ENCODE peak calls at places on chromosomes 13 and 19, in six cellular contexts. One of them, this sample, is unnamed.

GRCh38 chr19:39110263-39110967 is 15.2 kb upstream of the PAK4 start:
- DNase-seq in pancreas: peak
- DNase-seq in Jurkat, Clone E6-1: peak
- DNase-seq in mucosa of descending colon: peak
- DNase-seq in germinal center: peak
- DNase-seq in AG09309: no peak
- DNase-seq in this sample: peak

GRCh38 chr19:48644839-48645651 is 942 bp downstream of the CA11 start:
- DNase-seq in pancreas: peak
- DNase-seq in mucosa of descending colon: peak
- DNase-seq in germinal center: peak
- DNase-seq in AG09309: no peak
- DNase-seq in Jurkat, Clone E6-1: peak
- DNase-seq in this sample: peak

GRCh38 chr19:38015216-38015615 is 108.2 kb downstream of the SIPA1L3 start:
- DNase-seq in mucosa of descending colon: no peak
- DNase-seq in germinal center: no peak
- DNase-seq in AG09309: no peak
- DNase-seq in Jurkat, Clone E6-1: no peak
- DNase-seq in pancreas: no peak
- DNase-seq in this sample: no peak

GRCh38 chr13:44768775-44769578 is 192.8 kb upstream of the TSC22D1 start:
- DNase-seq in germinal center: no peak
- DNase-seq in mucosa of descending colon: no peak
- DNase-seq in Jurkat, Clone E6-1: peak
- DNase-seq in AG09309: peak
- DNase-seq in pancreas: no peak
- DNase-seq in this sample: no peak

GRCh38 chr19:40740747-40741146 is 9.5 kb downstream of the ACTMAP start:
- DNase-seq in AG09309: peak
- DNase-seq in germinal center: no peak
- DNase-seq in Jurkat, Clone E6-1: no peak
- DNase-seq in mucosa of descending colon: no peak
- DNase-seq in pancreas: no peak
- DNase-seq in this sample: no peak

GRCh38 chr19:50434525-50434924 is 1.8 kb downstream of the MYBPC2 start:
- DNase-seq in germinal center: peak
- DNase-seq in pancreas: peak
- DNase-seq in Jurkat, Clone E6-1: no peak
- DNase-seq in mucosa of descending colon: no peak
- DNase-seq in AG09309: no peak
- DNase-seq in this sample: no peak

GRCh38 chr13:40572961-40573360 is 93.5 kb downstream of the FOXO1 start:
- DNase-seq in Jurkat, Clone E6-1: no peak
- DNase-seq in mucosa of descending colon: no peak
- DNase-seq in germinal center: no peak
- DNase-seq in pancreas: no peak
- DNase-seq in AG09309: no peak
- DNase-seq in this sample: no peak

GRCh38 chr13:24982333-24982999 is 113.5 kb upstream of the PABPC3 start:
- DNase-seq in Jurkat, Clone E6-1: no peak
- DNase-seq in pancreas: no peak
- DNase-seq in germinal center: no peak
- DNase-seq in AG09309: no peak
- DNase-seq in mucosa of descending colon: peak
- DNase-seq in this sample: no peak

GRCh38 chr19:16330368-16330801 is 5.8 kb downstream of the KLF2 start:
- DNase-seq in pancreas: peak
- DNase-seq in mucosa of descending colon: peak
- DNase-seq in AG09309: no peak
- DNase-seq in germinal center: peak
- DNase-seq in Jurkat, Clone E6-1: peak
- DNase-seq in this sample: peak

This sample was measured in stomach.